ENCODE peak calls at places on chromosomes 4 and X, in eight cellular contexts. K is retina, J is BE2C, D is SJSA1, P is H4, I is hippocampal formation, A is mucosa of gallbladder, B is suprapubic skin. N is an unnamed sample.

GRCh38 chr4:24778427-24779225 is 16.7 kb upstream of the SOD3 start:
- DNase-seq in D (no peak), J (no peak), B (peak; percentile 82), I (no peak), P (peak; percentile 86), A (peak; percentile 42), K (no peak), N (peak; percentile 31)

GRCh38 chrX:135411893-135412292 is 9.9 kb upstream of the SMIM10L2A start:
- DNase-seq in I (no peak), J (no peak), A (no peak), P (peak; percentile 31), B (no peak), D (no peak), K (no peak), N (no peak)

GRCh38 chr4:156983366-156983765 is 11.8 kb upstream of the PDGFC start:
- DNase-seq in I (no peak), P (no peak), B (no peak), A (no peak), K (no peak), J (no peak), D (no peak), N (peak; percentile 35)

GRCh38 chrX:19172741-19173140 is 50.5 kb upstream of the ADGRG2 start:
- DNase-seq in P (no peak), B (no peak), I (no peak), A (no peak), J (no peak), D (no peak), K (no peak), N (no peak)

GRCh38 chr4:105613326-105613725 is 60.9 kb downstream of the ARHGEF38 start:
- DNase-seq in I (no peak), D (no peak), P (no peak), B (no peak), A (peak; percentile 48), K (peak; percentile 41), J (peak; percentile 58), N (no peak)

GRCh38 chr4:184163813-184164212 is 53.9 kb downstream of the ENPP6 start:
- DNase-seq in I (peak; percentile 42), B (no peak), D (no peak), K (peak; percentile 78), P (peak; percentile 30), A (peak; percentile 35), J (peak; percentile 86), N (peak; percentile 75)

GRCh38 chr4:169342906-169343560 is 72.3 kb upstream of the SH3RF1 start:
- DNase-seq in P (no peak), D (no peak), J (no peak), K (no peak), B (no peak), A (no peak), I (no peak), N (peak; percentile 53)

GRCh38 chr4:144663852-144664488 is 18.0 kb downstream of the HHIP start:
- DNase-seq in D (no peak), A (no peak), I (no peak), P (no peak), B (no peak), K (peak; percentile 28), J (no peak), N (no peak)

GRCh38 chr4:84032372-84032771 is 466.7 kb downstream of the NKX6-1 start:
- DNase-seq in I (no peak), A (no peak), D (no peak), J (no peak), P (no peak), K (no peak), B (no peak), N (no peak)

GRCh38 chrX:44480591-44480990 is 62.1 kb downstream of the FUNDC1 start:
- DNase-seq in K (no peak), D (no peak), A (no peak), P (no peak), I (no peak), B (no peak), J (no peak), N (no peak)

GRCh38 chr4:150874386-150875226 is 140.5 kb downstream of the LRBA start:
- DNase-seq in A (no peak), B (no peak), K (no peak), P (no peak), I (no peak), J (peak; percentile 68), D (no peak), N (no peak)

GRCh38 chr4:137375111-137375850 is 157.0 kb downstream of the PCDH18 start:
- DNase-seq in K (no peak), J (no peak), D (no peak), P (no peak), B (no peak), I (no peak), A (no peak), N (no peak)

GRCh38 chr4:163679189-163679588 is 184.7 kb downstream of the TMA16 start:
- DNase-seq in P (peak; percentile 25), J (no peak), K (no peak), D (no peak), A (no peak), B (no peak), I (peak; percentile 7), N (no peak)

GRCh38 chrX:370963-371745 is 15.6 kb downstream of the PPP2R3B start:
- DNase-seq in B (no peak), P (no peak), A (no peak), D (no peak), J (no peak), I (no peak), K (no peak), N (no peak)

GRCh38 chr4:150662686-150663085 is 80.7 kb downstream of the MAB21L2 start:
- DNase-seq in D (no peak), K (no peak), I (no peak), J (no peak), B (no peak), P (no peak), A (no peak), N (no peak)

GRCh38 chrX:46587158-46587557 is 13.6 kb downstream of the CHST7 start:
- DNase-seq in D (peak; percentile 44), K (no peak), B (no peak), I (no peak), P (no peak), A (no peak), J (no peak), N (peak; percentile 54)

GRCh38 chr4:142126890-142127497 is 490.6 kb downstream of the IL15 start:
- DNase-seq in K (peak; percentile 36), A (peak; percentile 67), P (peak; percentile 64), D (peak; percentile 28), I (peak; percentile 73), B (no peak), J (peak; percentile 70), N (peak; percentile 86)

GRCh38 chrX:41695464-41695863 is 6.7 kb downstream of the GPR34 start:
- DNase-seq in P (no peak), A (no peak), I (no peak), D (peak; percentile 46), K (no peak), B (no peak), J (no peak), N (peak; percentile 5)

GRCh38 chrX:133838761-133839676 is 146.4 kb downstream of the GPC3 start:
- DNase-seq in D (peak; percentile 37), J (peak; percentile 44), P (peak; percentile 16), B (no peak), K (peak; percentile 37), I (no peak), A (peak; percentile 58), N (peak; percentile 54)